ENCODE peak calls at places on chromosomes 5 and 9, in five cellular contexts. H, X, T, Q and P are unnamed samples.

GRCh38 chr9:112249277-112249676 is 74.2 kb upstream of the SUSD1 start:
- DNase-seq in H (peak), X (no peak), T (no peak), Q (no peak), P (peak)

GRCh38 chr9:20207161-20207560 is 415.1 kb downstream of the MLLT3 start:
- DNase-seq in H (no peak), X (no peak), T (no peak), Q (no peak), P (peak)

GRCh38 chr9:116837038-116837998 is 150.2 kb downstream of the TRIM32 start:
- DNase-seq in H (no peak), X (no peak), T (no peak), Q (no peak), P (peak)

GRCh38 chr9:126347911-126348760 is 21.5 kb downstream of the MVB12B start:
- DNase-seq in H (no peak), X (no peak), T (no peak), Q (no peak), P (no peak)

GRCh38 chr5:54580997-54581741 is 63.6 kb downstream of the SNX18 start:
- DNase-seq in H (peak), X (no peak), T (no peak), Q (no peak), P (no peak)

GRCh38 chr9:92603990-92604389 is 65.9 kb downstream of the IPPK start:
- DNase-seq in H (no peak), X (no peak), T (no peak), Q (no peak), P (no peak)

GRCh38 chr9:14616188-14616982 is 76.8 kb downstream of the ZDHHC21 start:
- DNase-seq in H (peak), X (no peak), T (no peak), Q (no peak), P (peak)

GRCh38 chr5:54404568-54404967 is 50.9 kb upstream of the HSPB3 start:
- DNase-seq in H (peak), X (no peak), T (no peak), Q (no peak), P (peak)

GRCh38 chr9:13569706-13570423 is 290.4 kb upstream of the MPDZ start:
- DNase-seq in H (no peak), X (no peak), T (no peak), Q (no peak), P (no peak)

DNA sequence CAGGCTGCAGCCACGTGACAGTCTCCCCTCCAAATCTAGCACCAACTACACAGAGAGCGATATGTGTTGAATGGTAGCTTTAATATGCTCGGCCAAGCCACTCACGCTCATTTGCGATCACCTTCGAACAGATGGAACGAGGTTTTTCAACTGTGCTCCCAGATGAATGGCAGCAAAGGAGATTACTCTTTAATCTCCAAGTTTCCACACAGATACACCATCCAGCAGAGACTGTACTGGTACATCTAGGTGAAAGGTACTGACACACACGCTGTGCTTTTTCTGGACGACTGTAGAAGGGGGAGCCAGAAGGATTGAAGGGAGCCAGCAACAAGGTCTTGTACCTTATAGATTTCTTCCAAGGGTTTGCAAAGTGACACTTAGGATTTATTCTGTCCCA is 263.9 kb downstream of the NR3C1 start:
- DNase-seq in H (no peak), X (no peak), T (no peak), Q (no peak), P (no peak)
- TF ChIP-seq CTCF in H (no peak), X (no peak), T (no peak), Q (no peak), P (no peak)

DNA sequence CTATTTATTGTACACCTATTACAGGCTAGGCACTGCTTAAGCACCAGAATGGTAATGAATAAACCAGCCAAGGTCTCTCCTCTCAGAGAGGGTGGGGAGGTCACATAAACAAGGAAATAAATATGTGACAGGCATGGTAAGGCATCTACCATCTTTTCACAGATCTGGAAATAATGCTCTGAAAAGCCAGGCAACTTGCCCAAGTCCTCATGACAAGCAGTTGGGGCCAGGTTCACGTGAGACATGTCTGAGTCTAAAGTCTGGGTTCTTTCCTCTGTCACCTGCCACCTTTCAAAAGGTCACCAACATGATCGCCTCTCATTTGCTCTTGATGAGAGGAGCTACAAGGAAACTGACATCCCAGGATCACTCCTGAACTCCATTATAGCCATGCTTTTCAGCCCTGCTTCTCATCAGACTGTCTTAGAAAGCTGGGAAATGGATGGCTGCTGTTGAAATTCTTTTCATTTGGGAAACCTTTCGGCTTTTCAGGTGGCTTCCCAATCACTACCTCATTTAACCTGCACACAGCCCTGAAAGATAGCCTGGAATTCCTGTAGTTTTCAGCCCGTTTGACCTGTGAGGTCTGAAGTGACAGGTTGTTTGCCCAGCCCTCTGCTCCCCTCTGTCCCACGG is 123.1 kb downstream of the CRB2 start:
- DNase-seq in H (no peak), X (no peak), T (no peak), Q (no peak), P (no peak)
- TF ChIP-seq CTCF in H (no peak), X (no peak), T (no peak), Q (no peak), P (no peak)

GRCh38 chr5:123266365-123266764 is 156.8 kb downstream of the CEP120 start:
- DNase-seq in H (no peak), X (no peak), T (no peak), Q (no peak), P (no peak)

GRCh38 chr5:123261752-123262151 is 161.5 kb downstream of the CEP120 start:
- DNase-seq in H (peak), X (no peak), T (no peak), Q (no peak), P (peak)

GRCh38 chr5:123264399-123264798 is 158.8 kb downstream of the CEP120 start:
- DNase-seq in H (no peak), X (no peak), T (no peak), Q (no peak), P (no peak)

GRCh38 chr5:123265551-123265950 is 157.7 kb downstream of the CEP120 start:
- DNase-seq in H (peak), X (no peak), T (no peak), Q (no peak), P (peak)

GRCh38 chr5:123262275-123262823 is 160.9 kb downstream of the CEP120 start:
- DNase-seq in H (no peak), X (no peak), T (no peak), Q (no peak), P (no peak)
- TF ChIP-seq CTCF in H (no peak), X (no peak), T (no peak), Q (no peak), P (no peak)

GRCh38 chr5:14156611-14157493 is 13.7 kb downstream of the TRIO start:
- DNase-seq in H (peak), X (no peak), T (no peak), Q (no peak), P (peak)

GRCh38 chr5:14153932-14154646 is 10.9 kb downstream of the TRIO start:
- DNase-seq in H (peak), X (no peak), T (no peak), Q (no peak), P (peak)

GRCh38 chr5:14155075-14155474 is 11.9 kb downstream of the TRIO start:
- DNase-seq in H (no peak), X (no peak), T (no peak), Q (no peak), P (no peak)

GRCh38 chr5:14157494-14157782 is 14.3 kb downstream of the TRIO start:
- DNase-seq in H (no peak), X (no peak), T (no peak), Q (no peak), P (no peak)

GRCh38 chr5:14155730-14156129 is 12.6 kb downstream of the TRIO start:
- DNase-seq in H (no peak), X (no peak), T (no peak), Q (no peak), P (no peak)
- TF ChIP-seq CTCF in H (no peak), X (no peak), T (no peak), Q (no peak), P (no peak)